ENCODE peak calls at places on chromosomes 11 and 22, in seven cellular contexts. M, V, B, D, I, C and W are unnamed samples.
A peak's percentile ranks its signal among the peaks of the same experiment; 100 is the strongest.

GRCh38 chr11:1917523-1918435 is 1.7 kb upstream of the TNNT3 start:
- DNase-seq in M (no peak), V (peak; percentile 66), B (peak; percentile 69), D (no peak), I (peak; percentile 85), C (no peak), W (peak; percentile 41)

GRCh38 chr22:49212466-49212865 is 615.2 kb downstream of the BRD1 start:
- DNase-seq in M (no peak), V (peak; percentile 4), B (no peak), D (no peak), I (peak; percentile 44), C (no peak), W (peak; percentile 1)

GRCh38 chr11:102559839-102560238 is 29.3 kb upstream of the MMP7 start:
- DNase-seq in M (no peak), V (no peak), B (no peak), D (no peak), I (no peak), C (no peak), W (no peak)

GRCh38 chr11:65569164-65569972 is 909 bp upstream of the ZNRD2 start:
- DNase-seq in M (no peak), V (no peak), B (no peak), D (no peak), I (no peak), C (no peak), W (no peak)

GRCh38 chr11:30914143-30914762 is 328.1 kb upstream of the MPPED2 start:
- DNase-seq in M (no peak), V (peak; percentile 51), B (peak; percentile 69), D (no peak), I (peak; percentile 74), C (peak; percentile 85), W (peak; percentile 27)

GRCh38 chr11:72745511-72745910 is 6.7 kb downstream of the ARAP1 start:
- DNase-seq in M (no peak), V (no peak), B (no peak), D (no peak), I (peak; percentile 69), C (no peak), W (no peak)

GRCh38 chr11:113974741-113975470 is at the start of gene HTR3A:
- DNase-seq in M (no peak), V (peak; percentile 69), B (peak; percentile 63), D (no peak), I (no peak), C (peak; percentile 78), W (peak; percentile 25)

GRCh38 chr11:20640401-20640800 is 29.0 kb upstream of the NELL1 start:
- DNase-seq in M (no peak), V (no peak), B (no peak), D (no peak), I (no peak), C (no peak), W (no peak)

GRCh38 chr11:117045956-117046355 is 52.3 kb downstream of the SIK3 start:
- DNase-seq in M (no peak), V (no peak), B (no peak), D (no peak), I (no peak), C (no peak), W (no peak)

GRCh38 chr11:17762309-17762974 is 27.9 kb downstream of the KCNC1 start:
- DNase-seq in M (no peak), V (no peak), B (no peak), D (no peak), I (no peak), C (no peak), W (no peak)

GRCh38 chr11:15816996-15817395 is 539.4 kb downstream of the SOX6 start:
- DNase-seq in M (no peak), V (no peak), B (no peak), D (no peak), I (no peak), C (no peak), W (no peak)

GRCh38 chr22:47236718-47237117 is 474.3 kb downstream of the TBC1D22A start:
- DNase-seq in M (no peak), V (no peak), B (no peak), D (no peak), I (no peak), C (no peak), W (no peak)

GRCh38 chr11:81220166-81220895 is 1513.3 kb downstream of the FAM181B start:
- DNase-seq in M (no peak), V (no peak), B (no peak), D (no peak), I (no peak), C (no peak), W (no peak)

GRCh38 chr11:362642-363442 is 6.5 kb upstream of the B4GALNT4 start:
- DNase-seq in M (no peak), V (no peak), B (no peak), D (no peak), I (peak; percentile 70), C (no peak), W (no peak)

GRCh38 chr22:37669586-37669985 is 5.8 kb upstream of the LGALS1 start:
- DNase-seq in M (no peak), V (no peak), B (no peak), D (no peak), I (no peak), C (no peak), W (no peak)

GRCh38 chr11:105912666-105913065 is 109.4 kb downstream of the MSANTD4 start:
- DNase-seq in M (no peak), V (no peak), B (no peak), D (no peak), I (no peak), C (no peak), W (no peak)

GRCh38 chr11:114892381-114893197 is 214.3 kb downstream of the NXPE2 start:
- DNase-seq in M (no peak), V (no peak), B (no peak), D (no peak), I (no peak), C (no peak), W (no peak)

GRCh38 chr11:3947084-3947483 is 91.6 kb downstream of the STIM1 start:
- DNase-seq in M (peak; percentile 54), V (peak; percentile 60), B (no peak), D (no peak), I (no peak), C (no peak), W (peak; percentile 44)

GRCh38 chr11:78149646-78150045 is 10.2 kb upstream of the ALG8 start:
- DNase-seq in M (no peak), V (no peak), B (no peak), D (no peak), I (no peak), C (peak; percentile 26), W (no peak)

GRCh38 chr11:57700425-57700824 is 11.6 kb downstream of the MED19 start:
- DNase-seq in M (no peak), V (no peak), B (no peak), D (no peak), I (no peak), C (no peak), W (no peak)

GRCh38 chr11:65424200-65425104 is 1.9 kb downstream of the NEAT1 start:
- DNase-seq in M (peak; percentile 54), V (peak; percentile 57), B (peak; percentile 54), D (no peak), I (peak; percentile 87), C (no peak), W (peak; percentile 51)

GRCh38 chr11:79221417-79222130 is 219.3 kb downstream of the TENM4 start:
- DNase-seq in M (no peak), V (no peak), B (no peak), D (no peak), I (no peak), C (no peak), W (no peak)
- TF ChIP-seq CTCF in M (no peak), V (no peak), B (no peak), D (no peak), I (no peak), C (no peak), W (no peak)

DNA sequence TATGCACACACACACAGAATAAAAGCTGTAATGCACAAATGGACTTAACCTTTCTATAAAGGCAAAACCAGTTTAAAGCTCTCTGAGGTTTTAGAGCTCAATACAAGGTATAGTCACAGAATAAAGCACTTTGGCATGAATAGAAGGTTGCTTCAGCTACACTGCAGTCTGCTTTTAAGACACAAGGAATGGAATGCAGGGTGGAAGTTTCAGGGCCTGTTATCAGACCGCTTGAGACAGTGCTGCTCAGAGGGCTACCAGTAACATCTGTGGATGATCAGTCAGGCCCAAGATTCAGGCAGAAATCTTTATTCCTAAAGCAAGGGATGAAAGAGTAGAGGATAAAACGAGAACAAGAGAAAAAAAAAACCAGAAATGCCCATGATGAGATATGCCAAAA is 46.7 kb downstream of the CD44 start:
- DNase-seq in M (no peak), V (no peak), B (no peak), D (no peak), I (no peak), C (no peak), W (no peak)
- H3K27ac ChIP-seq in M (no peak overlapping the region), V (no peak overlapping the region), B (no peak overlapping the region), D (no peak overlapping the region), I (no peak overlapping the region), C (no peak overlapping the region), W (no peak overlapping the region)

GRCh38 chr11:120712862-120713770 is 201.6 kb downstream of the GRIK4 start:
- DNase-seq in M (no peak), V (no peak), B (no peak), D (no peak), I (no peak), C (no peak), W (no peak)

GRCh38 chr11:120717042-120717441 is 205.5 kb downstream of the GRIK4 start:
- DNase-seq in M (no peak), V (no peak), B (no peak), D (no peak), I (peak; percentile 66), C (no peak), W (no peak)

GRCh38 chr11:120714448-120714847 is 202.9 kb downstream of the GRIK4 start:
- DNase-seq in M (no peak), V (no peak), B (no peak), D (no peak), I (no peak), C (no peak), W (no peak)

GRCh38 chr11:120717623-120718022 is 206.1 kb downstream of the GRIK4 start:
- DNase-seq in M (no peak), V (no peak), B (no peak), D (no peak), I (peak; percentile 38), C (no peak), W (no peak)

DNA sequence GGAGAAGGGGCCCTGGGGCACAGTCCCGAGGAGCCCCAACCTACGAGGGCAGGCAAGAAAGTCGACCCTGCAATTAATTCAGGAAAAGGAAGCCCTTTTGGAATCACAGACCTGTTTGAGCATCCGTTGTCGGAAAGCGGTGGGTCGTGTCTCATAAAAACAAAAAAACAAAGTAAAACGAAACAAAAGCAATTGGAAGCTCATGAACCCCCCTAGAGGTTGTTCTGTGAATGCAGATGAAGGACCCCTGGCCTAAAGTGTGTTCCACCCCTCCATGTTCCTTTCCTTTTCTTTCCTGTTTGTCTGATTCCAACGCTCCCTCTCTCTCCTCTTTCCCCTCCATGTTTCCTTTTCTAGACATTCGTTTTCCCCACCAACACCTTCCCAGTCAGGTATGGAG is 203.7 kb downstream of the GRIK4 start:
- DNase-seq in M (no peak), V (no peak), B (no peak), D (no peak), I (no peak), C (no peak), W (no peak)
- TF ChIP-seq CTCF in M (no peak), V (peak; percentile 27), B (peak; percentile 43), D (peak; percentile 18), I (peak; percentile 50), C (peak; percentile 32), W (peak; percentile 16)

DNA sequence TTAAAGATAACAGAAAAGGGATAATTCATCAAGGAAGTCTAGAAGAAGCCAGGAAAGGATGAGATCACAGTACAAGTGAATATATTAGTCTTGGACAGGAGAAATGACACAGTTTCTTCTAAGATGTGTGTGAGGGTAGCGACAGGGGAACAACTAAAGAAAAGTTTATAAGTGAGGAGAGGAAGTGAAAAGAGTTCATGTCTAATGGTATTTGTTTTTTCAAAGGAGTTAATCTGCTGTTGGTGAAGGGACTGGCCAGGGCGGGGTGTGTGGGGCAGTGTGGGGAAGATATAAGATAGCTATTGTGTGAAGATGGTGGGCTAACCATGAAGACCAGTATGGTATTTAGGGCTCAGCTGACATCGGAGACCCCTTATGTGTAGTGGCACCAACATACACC is 7.6 kb upstream of the PPFIBP2 start:
- DNase-seq in M (no peak), V (no peak), B (no peak), D (no peak), I (no peak), C (no peak), W (no peak)
- H3K27ac ChIP-seq in M (no peak overlapping the region), V (no peak overlapping the region), B (no peak overlapping the region), D (no peak overlapping the region), I (no peak overlapping the region), C (no peak overlapping the region), W (no peak overlapping the region)